ENCODE peak calls at places on chromosome 9, in five cellular contexts. Z is bronchial epithelial cell, D is mesendoderm, I is breast epithelium, K is lung. P is an unnamed sample. For H3K36me3, the result is how much of the 10 kb centered on the place peaks cover.

GRCh38 chr9:23768861-23769260 is 57.2 kb downstream of the ELAVL2 start:
- DNase-seq in I (no peak), Z (no peak), K (no peak), D (no peak), P (no peak)

GRCh38 chr9:129946596-129946995 is 96.4 kb downstream of the FNBP1 start:
- DNase-seq in K (no peak), I (no peak), Z (no peak), D (no peak), P (no peak)

GRCh38 chr9:5578698-5579085 is 50.2 kb upstream of the RIC1 start:
- DNase-seq in K (no peak), I (no peak), D (no peak), Z (peak), P (no peak)

GRCh38 chr9:129962889-129963703 is 79.9 kb downstream of the FNBP1 start:
- DNase-seq in K (peak), D (peak), I (no peak), Z (peak), P (peak)

GRCh38 chr9:75235632-75236031 is 147.3 kb downstream of the OSTF1 start:
- DNase-seq in K (peak), I (no peak), Z (peak), D (peak), P (no peak)

GRCh38 chr9:81559741-81560140 is 129.6 kb downstream of the TLE1 start:
- DNase-seq in Z (peak), I (no peak), D (peak), K (no peak), P (no peak)

GRCh38 chr9:80899208-80899607 is 790.1 kb downstream of the TLE1 start:
- DNase-seq in Z (no peak), D (no peak), I (no peak), K (no peak), P (no peak)

GRCh38 chr9:23821400-23822181 is 4.4 kb downstream of the ELAVL2 start:
- DNase-seq in K (no peak), D (peak), I (no peak), Z (no peak), P (no peak)

GRCh38 chr9:122844137-122844536 is 15.7 kb upstream of the PDCL start:
- DNase-seq in Z (no peak), K (no peak), D (no peak), I (no peak), P (no peak)

GRCh38 chr9:16386579-16387077 is 483.8 kb downstream of the BNC2 start:
- DNase-seq in D (peak), Z (no peak), K (no peak), I (no peak), P (no peak)

GRCh38 chr9:133470988-133471387 is 7.9 kb downstream of the SLC2A6 start:
- DNase-seq in Z (no peak), I (no peak), K (no peak), D (no peak), P (no peak)

GRCh38 chr9:32177389-32177788 is 207.1 kb upstream of the ACO1 start:
- DNase-seq in Z (no peak), K (no peak), I (no peak), D (no peak), P (no peak)

GRCh38 chr9:134641989-134642384 is 384 bp downstream of the COL5A1 start:
- DNase-seq in K (no peak), D (no peak), I (no peak), Z (no peak), P (no peak)

GRCh38 chr9:27349681-27350080 is 52.7 kb upstream of the EQTN start:
- DNase-seq in D (no peak), K (no peak), Z (no peak), I (no peak), P (no peak)
- H3K36me3 ChIP-seq in D (under half), K (under half), Z (under half), I (under half), P (under half)

DNA sequence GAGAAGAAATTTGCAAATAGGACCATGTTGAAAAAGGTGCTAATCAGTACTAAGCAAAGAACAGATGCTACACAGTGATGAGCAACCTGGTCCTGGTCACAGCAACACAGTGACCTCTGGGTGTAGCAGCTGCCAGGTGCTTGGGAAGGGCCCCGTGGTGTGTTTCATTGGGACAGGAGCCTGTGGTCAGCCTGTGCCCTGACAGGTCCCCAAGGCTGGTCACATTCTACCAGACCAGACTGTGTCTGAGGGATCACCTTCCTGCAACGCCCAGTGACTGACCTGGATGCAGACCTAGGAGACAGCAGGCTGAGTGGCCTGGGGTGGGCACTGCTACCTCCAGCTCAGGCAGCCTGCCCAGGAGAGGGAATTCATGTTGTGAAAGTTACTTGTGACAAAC is 54.8 kb upstream of the FAM120AOS start:
- DNase-seq in D (no peak), Z (no peak), K (no peak), I (no peak), P (no peak)
- H3K4me3 ChIP-seq in D (no peak), Z (no peak), K (no peak), I (no peak), P (no peak)

DNA sequence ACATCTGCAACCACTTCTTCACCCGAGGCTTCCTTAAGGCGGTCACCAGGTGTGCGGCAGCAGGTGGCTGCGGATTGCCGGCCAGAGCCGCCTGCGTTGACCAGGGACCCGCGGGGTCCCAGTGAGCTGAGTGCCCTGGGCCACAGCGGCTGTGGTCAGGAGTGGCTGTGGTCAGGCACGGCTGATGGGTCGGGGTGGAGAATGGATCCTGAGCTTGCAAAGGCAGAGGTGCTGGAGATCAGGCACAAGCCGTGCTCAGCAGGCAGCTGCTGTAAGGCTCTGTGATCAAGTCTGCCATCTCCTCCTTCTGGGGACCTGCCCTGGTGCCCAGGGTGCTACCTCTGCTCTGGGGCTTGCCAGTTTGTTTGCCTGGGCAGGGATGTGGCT is 2.1 kb downstream of the UAP1L1 start:
- DNase-seq in Z (no peak), K (no peak), D (no peak), I (no peak), P (no peak)
- H3K36me3 ChIP-seq in Z (under half), K (under half), D (under half), I (under half), P (under half)

GRCh38 chr9:91163773-91164471 is 197.8 kb downstream of the AUH start:
- DNase-seq in K (no peak), D (no peak), I (no peak), Z (no peak), P (peak)
- H3K4me3 ChIP-seq in K (no peak), D (no peak), I (no peak), Z (no peak), P (no peak)

DNA sequence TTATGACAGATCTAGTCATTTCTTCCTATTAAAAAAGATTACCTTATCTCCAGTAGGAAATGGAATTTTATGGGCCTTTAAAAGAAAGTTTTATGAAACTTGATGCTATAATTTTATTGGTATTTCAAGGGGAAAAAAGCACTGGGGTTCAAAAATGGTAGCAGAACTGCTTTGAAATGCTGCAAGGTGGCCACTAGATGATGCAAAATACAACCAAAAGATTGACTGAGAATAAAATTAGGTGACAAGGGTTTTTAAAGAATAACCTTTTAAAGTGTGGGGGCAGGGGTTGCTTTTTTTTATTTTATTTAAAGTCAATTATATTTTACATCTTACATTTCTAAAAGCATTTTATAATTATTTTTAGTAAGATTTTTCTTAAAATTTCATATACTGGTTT is 61.7 kb downstream of the KLF9 start:
- DNase-seq in Z (no peak), I (no peak), K (no peak), D (no peak), P (no peak)
- H3K36me3 ChIP-seq in Z (under half), I (under half), K (under half), D (under half), P (half or more)

GRCh38 chr9:76395381-76395780 is 1.2 kb upstream of the RFK start:
- DNase-seq in Z (no peak), D (no peak), K (no peak), I (no peak), P (no peak)
- H3K4me3 ChIP-seq in Z (no peak), D (no peak), K (no peak), I (peak), P (peak)

GRCh38 chr9:95491543-95492330 is 25.0 kb downstream of the PTCH1 start:
- DNase-seq in K (no peak), I (no peak), Z (no peak), D (no peak), P (no peak)
- H3K36me3 ChIP-seq in K (under half), I (under half), Z (under half), D (under half), P (under half)

GRCh38 chr9:14197459-14197858 is 116.5 kb downstream of the NFIB start:
- DNase-seq in Z (no peak), D (no peak), I (no peak), K (no peak), P (no peak)
- H3K4me3 ChIP-seq in Z (no peak), D (no peak), I (no peak), K (no peak), P (no peak)